ENCODE peak calls at places on chromosomes 13 and 19, in five cellular contexts. One of them, this sample, is unnamed.

GRCh38 chr13:112457485-112457884 is 81.3 kb downstream of the SPACA7 start:
- DNase-seq in heart left ventricle: no peak
- DNase-seq in transverse colon: no peak
- DNase-seq in uterus: no peak
- DNase-seq in stomach: no peak
- DNase-seq in this sample: no peak

GRCh38 chr13:21137696-21138095 is 38.7 kb downstream of the SKA3 start:
- DNase-seq in uterus: no peak
- DNase-seq in heart left ventricle: no peak
- DNase-seq in stomach: no peak
- DNase-seq in transverse colon: no peak
- DNase-seq in this sample: no peak

GRCh38 chr19:2495130-2495641 is 19.3 kb downstream of the GADD45B start:
- DNase-seq in heart left ventricle: peak; percentile 94
- DNase-seq in uterus: peak; percentile 70
- DNase-seq in stomach: peak; percentile 96
- DNase-seq in transverse colon: peak; percentile 93
- DNase-seq in this sample: peak; percentile 95

GRCh38 chr13:47409778-47410177 is 512.9 kb upstream of the HTR2A start:
- DNase-seq in uterus: no peak
- DNase-seq in transverse colon: no peak
- DNase-seq in heart left ventricle: no peak
- DNase-seq in stomach: no peak
- DNase-seq in this sample: no peak

GRCh38 chr19:19224852-19225494 is 13.2 kb downstream of the NCAN start:
- DNase-seq in heart left ventricle: peak; percentile 50
- DNase-seq in uterus: peak; percentile 40
- DNase-seq in transverse colon: peak; percentile 82
- DNase-seq in stomach: peak; percentile 75
- DNase-seq in this sample: peak; percentile 73

GRCh38 chr19:29741226-29741625 is 26.2 kb upstream of the C19orf12 start:
- DNase-seq in heart left ventricle: no peak
- DNase-seq in stomach: no peak
- DNase-seq in transverse colon: no peak
- DNase-seq in uterus: no peak
- DNase-seq in this sample: no peak

GRCh38 chr19:46998445-46999142 is 21.0 kb upstream of the NPAS1 start:
- DNase-seq in stomach: no peak
- DNase-seq in transverse colon: no peak
- DNase-seq in uterus: no peak
- DNase-seq in heart left ventricle: peak; percentile 34
- DNase-seq in this sample: no peak

GRCh38 chr19:6947745-6948144 is 60.4 kb downstream of the ADGRE1 start:
- DNase-seq in transverse colon: no peak
- DNase-seq in stomach: no peak
- DNase-seq in heart left ventricle: peak; percentile 26
- DNase-seq in uterus: no peak
- DNase-seq in this sample: no peak

GRCh38 chr19:6890421-6890913 is 3.1 kb downstream of the ADGRE1 start:
- DNase-seq in heart left ventricle: no peak
- DNase-seq in transverse colon: no peak
- DNase-seq in stomach: no peak
- DNase-seq in uterus: no peak
- DNase-seq in this sample: no peak

GRCh38 chr19:16591803-16592556 is 19.8 kb upstream of the SLC35E1 start:
- DNase-seq in stomach: no peak
- DNase-seq in uterus: no peak
- DNase-seq in transverse colon: no peak
- DNase-seq in heart left ventricle: no peak
- DNase-seq in this sample: no peak

GRCh38 chr19:21492932-21493906 is 12.2 kb upstream of the ZNF429 start:
- DNase-seq in transverse colon: no peak
- DNase-seq in heart left ventricle: no peak
- DNase-seq in uterus: no peak
- DNase-seq in stomach: no peak
- DNase-seq in this sample: no peak

GRCh38 chr13:90696254-90696653 is 651.2 kb upstream of the MIR17HG start:
- DNase-seq in transverse colon: no peak
- DNase-seq in uterus: no peak
- DNase-seq in heart left ventricle: no peak
- DNase-seq in stomach: no peak
- DNase-seq in this sample: no peak

GRCh38 chr19:11479470-11480080 is 1.3 kb downstream of the ELAVL3 start:
- DNase-seq in uterus: no peak
- DNase-seq in transverse colon: peak; percentile 26
- DNase-seq in stomach: no peak
- DNase-seq in heart left ventricle: no peak
- DNase-seq in this sample: no peak

GRCh38 chr19:48737360-48737998 is 2.9 kb downstream of the RASIP1 start:
- DNase-seq in stomach: peak; percentile 78
- DNase-seq in heart left ventricle: peak; percentile 45
- DNase-seq in transverse colon: no peak
- DNase-seq in uterus: no peak
- DNase-seq in this sample: peak; percentile 95

GRCh38 chr13:40048551-40048950 is 393.1 kb downstream of the COG6 start:
- DNase-seq in uterus: no peak
- DNase-seq in stomach: no peak
- DNase-seq in transverse colon: no peak
- DNase-seq in heart left ventricle: no peak
- DNase-seq in this sample: no peak

GRCh38 chr13:80454245-80454644 is 113.3 kb upstream of the SPRY2 start:
- DNase-seq in transverse colon: no peak
- DNase-seq in heart left ventricle: no peak
- DNase-seq in stomach: no peak
- DNase-seq in uterus: no peak
- DNase-seq in this sample: no peak

GRCh38 chr13:113453962-113454361 is 674 bp upstream of the ADPRHL1 start:
- DNase-seq in stomach: no peak
- DNase-seq in uterus: no peak
- DNase-seq in heart left ventricle: no peak
- DNase-seq in transverse colon: no peak
- DNase-seq in this sample: no peak

GRCh38 chr13:29524641-29525040 is 70.8 kb downstream of the SLC7A1 start:
- DNase-seq in heart left ventricle: no peak
- DNase-seq in uterus: no peak
- DNase-seq in transverse colon: no peak
- DNase-seq in stomach: no peak
- DNase-seq in this sample: no peak

GRCh38 chr19:7739801-7740659 is 7.3 kb downstream of the CD209 start:
- DNase-seq in transverse colon: no peak
- DNase-seq in uterus: no peak
- DNase-seq in stomach: no peak
- DNase-seq in heart left ventricle: no peak
- DNase-seq in this sample: no peak

GRCh38 chr13:71624641-71625040 is 242.4 kb downstream of the DACH1 start:
- DNase-seq in uterus: no peak
- DNase-seq in transverse colon: no peak
- DNase-seq in heart left ventricle: no peak
- DNase-seq in stomach: no peak
- DNase-seq in this sample: no peak

GRCh38 chr19:18666784-18667183 is 16.7 kb upstream of the CRTC1 start:
- DNase-seq in heart left ventricle: no peak
- DNase-seq in uterus: no peak
- DNase-seq in stomach: no peak
- DNase-seq in transverse colon: no peak
- DNase-seq in this sample: no peak

GRCh38 chr19:4233282-4233853 is 4.0 kb downstream of the EBI3 start:
- DNase-seq in heart left ventricle: peak; percentile 31
- DNase-seq in stomach: peak; percentile 54
- DNase-seq in uterus: no peak
- DNase-seq in transverse colon: peak; percentile 57
- DNase-seq in this sample: peak; percentile 27

DNA sequence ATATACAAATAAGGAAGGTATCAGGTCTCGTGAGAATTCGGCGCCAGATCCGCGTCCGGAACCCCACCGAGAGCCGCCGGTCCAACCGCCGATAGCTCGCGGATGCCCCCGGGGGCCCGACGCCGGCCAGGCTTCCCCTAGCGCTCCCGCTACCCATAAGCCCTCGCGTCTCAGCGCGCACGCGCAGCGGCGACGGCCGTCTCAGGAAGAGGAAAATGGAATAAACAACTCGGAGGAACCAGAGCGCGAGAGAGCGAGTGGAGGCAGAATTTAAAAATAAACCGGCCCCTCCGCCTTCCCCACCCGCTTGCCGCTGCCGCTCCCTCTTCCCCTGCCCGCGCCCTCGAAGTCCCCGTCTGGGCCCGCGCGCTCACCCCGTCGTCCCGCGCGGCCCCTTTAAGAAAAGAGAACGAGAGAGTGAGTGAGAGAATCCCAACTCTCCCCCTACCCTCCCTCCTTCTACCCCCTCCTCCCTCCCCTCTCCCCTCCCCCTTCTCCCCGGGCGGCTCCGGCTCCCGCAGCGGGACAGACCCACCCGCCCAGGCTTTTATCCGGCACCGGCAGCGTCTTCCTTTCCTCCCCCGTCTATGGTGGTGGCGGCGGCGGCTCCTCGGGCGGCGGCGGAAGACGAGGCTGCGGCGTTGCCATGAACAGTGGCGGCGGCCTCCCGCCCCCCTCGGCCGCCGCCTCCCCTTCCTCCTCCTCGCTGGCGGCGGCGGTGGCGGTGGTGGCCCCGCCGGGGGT is at the start of gene PAN3:
- DNase-seq in uterus: peak; percentile 91
- DNase-seq in heart left ventricle: peak; percentile 94
- DNase-seq in transverse colon: peak; percentile 94
- DNase-seq in stomach: peak; percentile 94
- DNase-seq in this sample: peak; percentile 90
- TF ChIP-seq POLR2A in uterus: peak; percentile 62
- TF ChIP-seq POLR2A in heart left ventricle: no peak
- TF ChIP-seq POLR2A in transverse colon: peak; percentile 73
- TF ChIP-seq POLR2A in stomach: no peak
- TF ChIP-seq POLR2A in this sample: peak; percentile 51

DNA sequence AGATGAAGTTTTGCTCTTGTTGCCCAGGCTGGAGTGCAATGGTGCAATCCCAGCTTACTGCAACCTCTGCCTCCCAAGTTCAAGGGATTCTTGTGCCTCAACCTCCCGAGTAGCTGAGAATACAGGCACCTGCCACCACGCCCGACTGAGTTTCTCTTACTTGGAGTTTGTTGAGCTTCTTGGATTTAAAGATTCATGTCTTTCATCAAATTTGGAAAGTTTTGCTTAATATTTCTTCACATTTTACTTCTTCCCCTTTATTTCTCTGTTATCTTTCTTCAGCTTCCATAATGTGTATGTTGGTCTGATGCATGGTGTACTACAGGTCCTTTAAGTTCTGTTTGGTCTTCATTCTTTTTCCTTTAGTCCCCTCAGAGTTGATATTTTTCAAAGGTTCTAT is 8.9 kb upstream of the ZNF560 start:
- DNase-seq in uterus: no peak
- DNase-seq in heart left ventricle: no peak
- DNase-seq in stomach: no peak
- DNase-seq in transverse colon: no peak
- DNase-seq in this sample: no peak
- H3K9me3 ChIP-seq in uterus: peaks cover 11% of the 10 kb centered on the region
- H3K9me3 ChIP-seq in heart left ventricle: no peaks in the 10 kb centered on the region
- H3K9me3 ChIP-seq in stomach: peaks cover 96% of the 10 kb centered on the region
- H3K9me3 ChIP-seq in transverse colon: peaks cover 28% of the 10 kb centered on the region
- H3K9me3 ChIP-seq in this sample: no peaks in the 10 kb centered on the region

DNA sequence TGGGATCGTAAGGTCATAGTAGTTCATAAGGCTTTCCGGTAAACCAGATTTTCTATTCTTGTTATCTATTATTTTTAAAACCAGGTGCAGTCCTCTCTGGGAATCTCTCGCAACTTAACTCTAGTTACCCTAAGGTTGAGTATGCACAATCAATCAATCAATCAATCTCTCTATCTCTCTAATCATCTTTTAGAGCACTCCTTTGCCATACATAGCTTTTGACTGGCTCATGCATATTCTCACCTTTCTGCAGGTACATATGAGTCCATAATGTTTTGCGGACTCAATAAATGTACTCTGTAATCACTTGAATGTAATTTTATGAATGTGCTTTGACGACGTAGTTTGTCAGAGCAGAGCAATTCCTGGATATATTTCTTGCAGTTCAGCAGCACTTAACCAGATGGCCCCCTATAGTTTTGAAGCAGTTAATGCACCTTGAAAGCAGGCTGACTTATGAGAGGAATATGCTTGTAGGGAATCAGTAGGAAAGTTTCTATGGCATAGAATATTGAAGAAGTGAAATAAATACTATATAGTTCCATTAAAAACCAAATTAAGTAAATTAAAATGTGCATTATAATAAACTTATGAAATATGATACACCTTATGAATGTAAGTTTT is 524.7 kb downstream of the GPC5 start:
- DNase-seq in uterus: no peak
- DNase-seq in stomach: no peak
- DNase-seq in transverse colon: no peak
- DNase-seq in heart left ventricle: no peak
- DNase-seq in this sample: no peak
- TF ChIP-seq CTCF in uterus: no peak
- TF ChIP-seq CTCF in stomach: no peak
- TF ChIP-seq CTCF in transverse colon: no peak
- TF ChIP-seq CTCF in heart left ventricle: no peak
- TF ChIP-seq CTCF in this sample: no peak

GRCh38 chr13:100674363-100674847 is at the start of gene TMTC4:
- DNase-seq in stomach: no peak
- DNase-seq in transverse colon: peak; percentile 32
- DNase-seq in uterus: no peak
- DNase-seq in heart left ventricle: no peak
- DNase-seq in this sample: no peak

GRCh38 chr13:100675660-100676129 is 1.1 kb upstream of the TMTC4 start:
- DNase-seq in transverse colon: no peak
- DNase-seq in heart left ventricle: no peak
- DNase-seq in uterus: no peak
- DNase-seq in stomach: no peak
- DNase-seq in this sample: no peak

GRCh38 chr13:100673831-100674362 is 698 bp downstream of the TMTC4 start:
- DNase-seq in transverse colon: peak; percentile 39
- DNase-seq in stomach: peak; percentile 55
- DNase-seq in heart left ventricle: peak; percentile 52
- DNase-seq in uterus: peak; percentile 67
- DNase-seq in this sample: peak; percentile 61

GRCh38 chr13:100673376-100673830 is 1.2 kb downstream of the TMTC4 start:
- DNase-seq in transverse colon: no peak
- DNase-seq in heart left ventricle: no peak
- DNase-seq in uterus: no peak
- DNase-seq in stomach: no peak
- DNase-seq in this sample: no peak

DNA sequence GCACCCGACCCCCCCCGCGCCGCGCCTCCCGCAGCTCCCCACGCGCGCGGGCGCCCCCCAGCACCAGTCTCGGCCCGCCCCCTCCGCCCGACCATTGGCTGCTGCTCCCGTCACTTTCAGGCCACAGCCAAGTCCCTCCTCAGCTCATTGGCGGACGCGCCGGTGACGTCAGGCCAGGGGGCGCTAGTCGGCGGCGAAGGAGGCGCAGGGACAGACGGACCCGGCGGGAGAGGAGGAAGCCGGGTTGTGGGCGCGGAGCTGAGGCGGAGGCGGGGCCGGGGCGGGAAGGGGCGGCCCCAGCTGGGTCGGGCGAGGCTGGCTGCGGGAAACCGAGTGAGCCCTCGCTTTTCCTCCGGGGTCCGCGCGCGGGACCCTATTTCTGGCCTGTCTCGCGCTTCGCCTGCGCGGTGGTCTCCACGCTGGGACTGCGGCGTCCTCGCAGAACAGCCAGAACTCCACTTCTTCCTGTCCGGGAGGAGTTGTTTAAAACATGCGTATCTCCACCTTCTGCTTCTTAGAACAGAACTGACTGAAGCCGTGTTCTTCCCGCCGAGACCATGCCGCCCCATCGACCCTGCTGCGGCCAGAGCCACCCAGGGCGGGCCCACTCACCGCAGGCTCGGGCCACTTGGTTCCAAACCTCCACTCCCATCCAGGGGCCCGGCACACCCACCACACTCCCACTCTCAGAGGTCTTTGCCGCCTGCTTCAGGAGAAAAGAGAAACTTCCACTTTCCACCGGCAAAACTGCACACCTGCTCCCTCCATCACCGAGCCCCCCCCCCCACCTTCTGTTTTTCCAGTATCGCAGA is 459 bp upstream of the TMTC4 start:
- DNase-seq in stomach: peak; percentile 100
- DNase-seq in heart left ventricle: peak; percentile 100
- DNase-seq in uterus: peak; percentile 100
- DNase-seq in transverse colon: peak; percentile 100
- DNase-seq in this sample: peak; percentile 99
- TF ChIP-seq POLR2A in stomach: peak; percentile 43
- TF ChIP-seq POLR2A in heart left ventricle: no peak
- TF ChIP-seq POLR2A in uterus: peak; percentile 45
- TF ChIP-seq POLR2A in transverse colon: peak; percentile 44
- TF ChIP-seq POLR2A in this sample: peak; percentile 54

This sample was measured in body of pancreas.